ENCODE peak calls at places on chromosomes 1 and 21, in four cellular contexts. L, Y, F and S are unnamed samples.

GRCh38 chr1:115098979-115099692 is 9.8 kb upstream of the TSPAN2 start:
- DNase-seq in L (peak), F (no peak), Y (no peak), S (peak)

GRCh38 chr1:95017775-95018174 is 55.0 kb downstream of the ALG14 start:
- DNase-seq in Y (no peak), L (no peak), F (no peak), S (no peak)

GRCh38 chr1:160205242-160205973 is at the start of gene PEA15:
- DNase-seq in L (peak), Y (peak), F (no peak), S (no peak)

GRCh38 chr1:2607681-2608041 is 21.1 kb downstream of the PRXL2B start:
- DNase-seq in F (no peak), L (no peak), Y (no peak), S (no peak)

GRCh38 chr1:53957231-53957818 is 11.2 kb downstream of the LRRC42 start:
- DNase-seq in F (no peak), L (peak), Y (peak), S (peak)

GRCh38 chr1:95021085-95021484 is 51.7 kb downstream of the ALG14 start:
- DNase-seq in Y (no peak), L (no peak), F (no peak), S (no peak)

GRCh38 chr1:46784666-46785065 is 14.2 kb upstream of the CYP4B1 start:
- DNase-seq in F (no peak), L (no peak), Y (no peak), S (no peak)

GRCh38 chr1:31429583-31429982 is 16.6 kb downstream of the SERINC2 start:
- DNase-seq in F (no peak), L (no peak), Y (no peak), S (no peak)

GRCh38 chr1:75786901-75787455 is 922 bp downstream of the RABGGTB start:
- DNase-seq in F (no peak), Y (no peak), L (no peak), S (no peak)

GRCh38 chr1:247111636-247112478 is 7.7 kb upstream of the ZNF669 start:
- DNase-seq in L (peak), F (no peak), Y (peak), S (no peak)

GRCh38 chr1:155063550-155064108 is at the start of gene EFNA4:
- DNase-seq in Y (peak), F (peak), L (peak), S (peak)
- H3K4me3 ChIP-seq in Y (peak), F (peak), L (peak), S (peak)

GRCh38 chr1:116913941-116914340 is 4.2 kb downstream of the PTGFRN start:
- DNase-seq in L (no peak), F (no peak), Y (no peak), S (no peak)

GRCh38 chr1:116915182-116915611 is 5.5 kb downstream of the PTGFRN start:
- DNase-seq in F (no peak), L (no peak), Y (no peak), S (no peak)

GRCh38 chr1:116916533-116917460 is 7.1 kb downstream of the PTGFRN start:
- DNase-seq in Y (no peak), L (no peak), F (no peak), S (no peak)

GRCh38 chr1:116914667-116915066 is 5.0 kb downstream of the PTGFRN start:
- DNase-seq in F (no peak), Y (no peak), L (no peak), S (no peak)

GRCh38 chr1:116916002-116916401 is 6.3 kb downstream of the PTGFRN start:
- DNase-seq in L (no peak), Y (no peak), F (no peak), S (no peak)
- H3K4me3 ChIP-seq in L (no peak), Y (no peak), F (no peak), S (no peak)

GRCh38 chr1:43123031-43123430 is 49.1 kb downstream of the EBNA1BP2 start:
- DNase-seq in L (no peak), F (no peak), Y (no peak), S (no peak)

GRCh38 chr1:43121251-43121650 is 50.8 kb downstream of the EBNA1BP2 start:
- DNase-seq in L (no peak), F (no peak), Y (no peak), S (no peak)
- H3K4me3 ChIP-seq in L (no peak), F (no peak), Y (peak), S (peak)

DNA sequence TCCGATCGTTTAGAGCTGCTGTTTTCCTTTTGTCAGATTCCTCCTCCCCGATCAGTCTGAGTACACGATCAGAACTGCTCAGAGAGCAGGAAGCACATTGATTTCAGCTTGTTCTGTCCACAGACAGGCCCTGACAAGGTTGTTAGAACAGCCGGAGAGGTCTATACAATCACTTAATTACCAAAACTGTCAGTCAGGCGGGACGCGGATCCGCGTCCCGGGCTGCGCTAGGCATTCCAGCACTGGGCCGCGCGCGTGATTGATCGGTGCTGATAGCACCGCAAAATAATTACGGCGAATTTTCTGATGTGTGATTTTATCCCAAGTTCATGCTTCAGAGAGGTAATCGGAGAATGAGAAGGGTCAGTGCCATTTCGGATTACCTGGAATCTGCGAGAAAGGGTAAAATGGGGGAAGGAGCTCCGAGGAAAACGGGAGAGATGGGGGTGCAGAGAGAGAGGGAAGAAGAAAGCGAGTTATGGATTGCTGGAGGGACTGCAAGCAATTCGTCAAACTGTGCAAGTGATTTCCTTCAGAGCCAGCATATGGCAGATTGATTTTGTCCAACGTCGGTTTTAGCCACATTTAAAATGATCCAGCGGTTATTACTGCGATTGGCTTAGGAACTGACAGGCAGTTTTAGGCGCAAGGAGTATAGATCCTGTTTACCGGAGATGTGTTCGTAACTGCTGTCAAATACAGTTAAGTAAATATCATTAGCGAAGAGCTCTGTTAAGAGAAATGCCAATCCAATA is 9.0 kb upstream of the BARHL2 start:
- DNase-seq in Y (no peak), L (no peak), F (no peak), S (no peak)
- H3K4me3 ChIP-seq in Y (no peak), L (no peak), F (peak), S (no peak)

GRCh38 chr21:44424608-44425306 is 30.6 kb upstream of the LRRC3 start:
- DNase-seq in F (no peak), Y (peak), L (no peak), S (no peak)

GRCh38 chr21:44423941-44424607 is 31.2 kb upstream of the LRRC3 start:
- DNase-seq in F (no peak), L (no peak), Y (peak), S (no peak)

GRCh38 chr21:44425895-44426662 is 29.2 kb upstream of the LRRC3 start:
- DNase-seq in F (no peak), Y (no peak), L (no peak), S (no peak)

GRCh38 chr21:44426663-44427191 is 28.6 kb upstream of the LRRC3 start:
- DNase-seq in Y (peak), F (no peak), L (no peak), S (no peak)

GRCh38 chr21:44425307-44425894 is 29.9 kb upstream of the LRRC3 start:
- DNase-seq in L (no peak), Y (peak), F (no peak), S (no peak)
- H3K4me3 ChIP-seq in L (no peak), Y (no peak), F (no peak), S (no peak)